ENCODE peak calls at places on chromosomes 13 and 19, in four cellular contexts. V is activated T-cell treated with anti-CD3 and anti-CD28 coated beads, Interleukin-2, amount 50 U/mL, for 4 hours; I is posterior cingulate gyrus; S is kidney epithelial cell. Y is an unnamed sample.

GRCh38 chr19:1247747-1248453 is 483 bp upstream of the MIDN start:
- DNase-seq in V (peak), I (no peak), S (no peak), Y (peak)

GRCh38 chr19:46023311-46023779 is 492 bp upstream of the PGLYRP1 start:
- DNase-seq in V (no peak), I (no peak), S (no peak), Y (no peak)

GRCh38 chr13:95067303-95067702 is 233.9 kb downstream of the ABCC4 start:
- DNase-seq in V (no peak), I (no peak), S (no peak), Y (no peak)

GRCh38 chr19:38006361-38007045 is 99.5 kb downstream of the SIPA1L3 start:
- DNase-seq in V (no peak), I (no peak), S (no peak), Y (no peak)

GRCh38 chr19:47813304-47813994 is 8.3 kb upstream of the CRX start:
- DNase-seq in V (peak), I (peak), S (no peak), Y (peak)

GRCh38 chr13:77698211-77699058 is 948 bp downstream of the SLAIN1 start:
- DNase-seq in V (peak), I (peak), S (no peak), Y (peak)

GRCh38 chr13:25286308-25286968 is 850 bp downstream of the MTMR6 start:
- DNase-seq in V (no peak), I (peak), S (no peak), Y (no peak)

GRCh38 chr13:114282143-114282685 is 813 bp downstream of the UPF3A start:
- DNase-seq in V (peak), I (peak), S (no peak), Y (peak)

GRCh38 chr19:10137751-10138682 is 18.3 kb upstream of the EIF3G start:
- DNase-seq in V (no peak), I (peak), S (no peak), Y (no peak)

GRCh38 chr13:68944272-68944671 is 1163.4 kb upstream of the ATXN8OS start:
- DNase-seq in V (no peak), I (no peak), S (no peak), Y (no peak)

GRCh38 chr19:4803736-4804695 is 12.5 kb downstream of the FEM1A start:
- DNase-seq in V (peak), I (peak), S (no peak), Y (peak)

GRCh38 chr19:55552620-55553019 is 7.3 kb upstream of the SBK3 start:
- DNase-seq in V (no peak), I (no peak), S (peak), Y (no peak)

GRCh38 chr19:5048727-5049553 is 80.0 kb downstream of the KDM4B start:
- DNase-seq in V (no peak), I (no peak), S (no peak), Y (no peak)

GRCh38 chr13:32585625-32586021 is 629 bp upstream of the PDS5B start:
- DNase-seq in V (no peak), I (no peak), S (no peak), Y (no peak)

GRCh38 chr13:76350399-76350798 is 535.8 kb downstream of the KCTD12 start:
- DNase-seq in V (no peak), I (no peak), S (no peak), Y (no peak)

GRCh38 chr19:51398096-51398704 is 7.8 kb upstream of the C19orf84 start:
- DNase-seq in V (no peak), I (no peak), S (no peak), Y (no peak)

GRCh38 chr13:89457977-89458376 is 1786.8 kb downstream of the SLITRK5 start:
- DNase-seq in V (no peak), I (no peak), S (peak), Y (no peak)

GRCh38 chr13:28849441-28849840 is 29.3 kb downstream of the MTUS2 start:
- DNase-seq in V (no peak), I (no peak), S (no peak), Y (no peak)

GRCh38 chr13:113502686-113503085 is 12.2 kb upstream of the DCUN1D2 start:
- DNase-seq in V (no peak), I (no peak), S (no peak), Y (no peak)

GRCh38 chr19:48441360-48442050 is 4.3 kb upstream of the GRWD1 start:
- DNase-seq in V (no peak), I (no peak), S (no peak), Y (no peak)

GRCh38 chr19:51726049-51726448 is 2.3 kb upstream of the HAS1 start:
- DNase-seq in V (no peak), I (peak), S (no peak), Y (no peak)

GRCh38 chr19:8355631-8356402 is 8.1 kb upstream of the ANGPTL4 start:
- DNase-seq in V (no peak), I (no peak), S (peak), Y (no peak)

GRCh38 chr13:74203576-74203975 is 69.4 kb upstream of the KLF12 start:
- DNase-seq in V (no peak), I (no peak), S (no peak), Y (no peak)

GRCh38 chr13:37014609-37015008 is 14.0 kb downstream of the EXOSC8 start:
- DNase-seq in V (no peak), I (no peak), S (no peak), Y (no peak)

GRCh38 chr13:76822691-76823267 is 63.4 kb downstream of the KCTD12 start:
- DNase-seq in V (no peak), I (no peak), S (no peak), Y (no peak)

GRCh38 chr13:74770361-74770760 is 636.2 kb upstream of the KLF12 start:
- DNase-seq in V (no peak), I (no peak), S (no peak), Y (no peak)

GRCh38 chr19:54345938-54346386 is 7.0 kb upstream of the LILRA4 start:
- DNase-seq in V (no peak), I (no peak), S (no peak), Y (no peak)